ENCODE peak calls at places on chromosome 4, in eight cellular contexts. One of them, this sample, is unnamed.

GRCh38 chr4:3489451-3489962 is 26.4 kb downstream of the DOK7 start:
- DNase-seq in endothelial cell: no peak
- DNase-seq in activated CD4-positive, CD25-positive, alpha-beta regulatory T cell treated with anti-CD3 and anti-CD28 coated beads, Interleukin-2, amount 50 U/mL, for 72 hours: no peak
- DNase-seq in heart left ventricle: no peak
- DNase-seq in left cardiac atrium: no peak
- DNase-seq in activated naive CD8-positive, alpha-beta T cell treated with anti-CD3 and anti-CD28 coated beads, Interleukin-2, amount 50 U/mL, for 16 hours: no peak
- DNase-seq in AG10803: no peak
- DNase-seq in naive thymus-derived CD8-positive, alpha-beta T cell: no peak
- DNase-seq in this sample: no peak

GRCh38 chr4:175951794-175952193 is 113.8 kb upstream of the WDR17 start:
- DNase-seq in endothelial cell: no peak
- DNase-seq in activated CD4-positive, CD25-positive, alpha-beta regulatory T cell treated with anti-CD3 and anti-CD28 coated beads, Interleukin-2, amount 50 U/mL, for 72 hours: no peak
- DNase-seq in heart left ventricle: no peak
- DNase-seq in left cardiac atrium: no peak
- DNase-seq in activated naive CD8-positive, alpha-beta T cell treated with anti-CD3 and anti-CD28 coated beads, Interleukin-2, amount 50 U/mL, for 16 hours: no peak
- DNase-seq in AG10803: no peak
- DNase-seq in naive thymus-derived CD8-positive, alpha-beta T cell: no peak
- DNase-seq in this sample: peak

GRCh38 chr4:14787894-14788293 is 214.4 kb upstream of the CPEB2 start:
- DNase-seq in endothelial cell: no peak
- DNase-seq in activated CD4-positive, CD25-positive, alpha-beta regulatory T cell treated with anti-CD3 and anti-CD28 coated beads, Interleukin-2, amount 50 U/mL, for 72 hours: no peak
- DNase-seq in heart left ventricle: no peak
- DNase-seq in left cardiac atrium: no peak
- DNase-seq in activated naive CD8-positive, alpha-beta T cell treated with anti-CD3 and anti-CD28 coated beads, Interleukin-2, amount 50 U/mL, for 16 hours: no peak
- DNase-seq in AG10803: peak
- DNase-seq in naive thymus-derived CD8-positive, alpha-beta T cell: no peak
- DNase-seq in this sample: no peak

GRCh38 chr4:146959692-146960091 is 14.0 kb upstream of the TTC29 start:
- DNase-seq in endothelial cell: no peak
- DNase-seq in activated CD4-positive, CD25-positive, alpha-beta regulatory T cell treated with anti-CD3 and anti-CD28 coated beads, Interleukin-2, amount 50 U/mL, for 72 hours: no peak
- DNase-seq in heart left ventricle: no peak
- DNase-seq in left cardiac atrium: no peak
- DNase-seq in activated naive CD8-positive, alpha-beta T cell treated with anti-CD3 and anti-CD28 coated beads, Interleukin-2, amount 50 U/mL, for 16 hours: no peak
- DNase-seq in AG10803: no peak
- DNase-seq in naive thymus-derived CD8-positive, alpha-beta T cell: no peak
- DNase-seq in this sample: peak

GRCh38 chr4:147194604-147195003 is 248.9 kb upstream of the TTC29 start:
- DNase-seq in endothelial cell: no peak
- DNase-seq in activated CD4-positive, CD25-positive, alpha-beta regulatory T cell treated with anti-CD3 and anti-CD28 coated beads, Interleukin-2, amount 50 U/mL, for 72 hours: no peak
- DNase-seq in heart left ventricle: no peak
- DNase-seq in left cardiac atrium: no peak
- DNase-seq in activated naive CD8-positive, alpha-beta T cell treated with anti-CD3 and anti-CD28 coated beads, Interleukin-2, amount 50 U/mL, for 16 hours: no peak
- DNase-seq in AG10803: no peak
- DNase-seq in naive thymus-derived CD8-positive, alpha-beta T cell: no peak
- DNase-seq in this sample: no peak

GRCh38 chr4:11769425-11769824 is 340.7 kb upstream of the HS3ST1 start:
- DNase-seq in endothelial cell: no peak
- DNase-seq in activated CD4-positive, CD25-positive, alpha-beta regulatory T cell treated with anti-CD3 and anti-CD28 coated beads, Interleukin-2, amount 50 U/mL, for 72 hours: no peak
- DNase-seq in heart left ventricle: peak
- DNase-seq in left cardiac atrium: peak
- DNase-seq in activated naive CD8-positive, alpha-beta T cell treated with anti-CD3 and anti-CD28 coated beads, Interleukin-2, amount 50 U/mL, for 16 hours: no peak
- DNase-seq in AG10803: no peak
- DNase-seq in naive thymus-derived CD8-positive, alpha-beta T cell: no peak
- DNase-seq in this sample: no peak

GRCh38 chr4:7289619-7290018 is 97.3 kb downstream of the SORCS2 start:
- DNase-seq in endothelial cell: no peak
- DNase-seq in activated CD4-positive, CD25-positive, alpha-beta regulatory T cell treated with anti-CD3 and anti-CD28 coated beads, Interleukin-2, amount 50 U/mL, for 72 hours: no peak
- DNase-seq in heart left ventricle: no peak
- DNase-seq in left cardiac atrium: no peak
- DNase-seq in activated naive CD8-positive, alpha-beta T cell treated with anti-CD3 and anti-CD28 coated beads, Interleukin-2, amount 50 U/mL, for 16 hours: no peak
- DNase-seq in AG10803: no peak
- DNase-seq in naive thymus-derived CD8-positive, alpha-beta T cell: no peak
- DNase-seq in this sample: no peak

GRCh38 chr4:12852338-12853307 is 631.5 kb downstream of the RAB28 start:
- DNase-seq in endothelial cell: peak
- DNase-seq in activated CD4-positive, CD25-positive, alpha-beta regulatory T cell treated with anti-CD3 and anti-CD28 coated beads, Interleukin-2, amount 50 U/mL, for 72 hours: no peak
- DNase-seq in heart left ventricle: no peak
- DNase-seq in left cardiac atrium: no peak
- DNase-seq in activated naive CD8-positive, alpha-beta T cell treated with anti-CD3 and anti-CD28 coated beads, Interleukin-2, amount 50 U/mL, for 16 hours: no peak
- DNase-seq in AG10803: peak
- DNase-seq in naive thymus-derived CD8-positive, alpha-beta T cell: no peak
- DNase-seq in this sample: peak

GRCh38 chr4:30429813-30430466 is 290.2 kb upstream of the PCDH7 start:
- DNase-seq in endothelial cell: no peak
- DNase-seq in activated CD4-positive, CD25-positive, alpha-beta regulatory T cell treated with anti-CD3 and anti-CD28 coated beads, Interleukin-2, amount 50 U/mL, for 72 hours: no peak
- DNase-seq in heart left ventricle: no peak
- DNase-seq in left cardiac atrium: no peak
- DNase-seq in activated naive CD8-positive, alpha-beta T cell treated with anti-CD3 and anti-CD28 coated beads, Interleukin-2, amount 50 U/mL, for 16 hours: no peak
- DNase-seq in AG10803: peak
- DNase-seq in naive thymus-derived CD8-positive, alpha-beta T cell: no peak
- DNase-seq in this sample: peak

GRCh38 chr4:76905521-76905920 is 7.6 kb upstream of the SOWAHB start:
- DNase-seq in endothelial cell: no peak
- DNase-seq in activated CD4-positive, CD25-positive, alpha-beta regulatory T cell treated with anti-CD3 and anti-CD28 coated beads, Interleukin-2, amount 50 U/mL, for 72 hours: no peak
- DNase-seq in heart left ventricle: no peak
- DNase-seq in left cardiac atrium: no peak
- DNase-seq in activated naive CD8-positive, alpha-beta T cell treated with anti-CD3 and anti-CD28 coated beads, Interleukin-2, amount 50 U/mL, for 16 hours: no peak
- DNase-seq in AG10803: peak
- DNase-seq in naive thymus-derived CD8-positive, alpha-beta T cell: no peak
- DNase-seq in this sample: peak

GRCh38 chr4:140098481-140099132 is 55.4 kb downstream of the MAML3 start:
- DNase-seq in endothelial cell: no peak
- DNase-seq in activated CD4-positive, CD25-positive, alpha-beta regulatory T cell treated with anti-CD3 and anti-CD28 coated beads, Interleukin-2, amount 50 U/mL, for 72 hours: no peak
- DNase-seq in heart left ventricle: peak
- DNase-seq in left cardiac atrium: no peak
- DNase-seq in activated naive CD8-positive, alpha-beta T cell treated with anti-CD3 and anti-CD28 coated beads, Interleukin-2, amount 50 U/mL, for 16 hours: no peak
- DNase-seq in AG10803: peak
- DNase-seq in naive thymus-derived CD8-positive, alpha-beta T cell: no peak
- DNase-seq in this sample: peak

GRCh38 chr4:7173821-7174220 is 18.5 kb upstream of the SORCS2 start:
- DNase-seq in endothelial cell: no peak
- DNase-seq in activated CD4-positive, CD25-positive, alpha-beta regulatory T cell treated with anti-CD3 and anti-CD28 coated beads, Interleukin-2, amount 50 U/mL, for 72 hours: no peak
- DNase-seq in heart left ventricle: no peak
- DNase-seq in left cardiac atrium: no peak
- DNase-seq in activated naive CD8-positive, alpha-beta T cell treated with anti-CD3 and anti-CD28 coated beads, Interleukin-2, amount 50 U/mL, for 16 hours: no peak
- DNase-seq in AG10803: no peak
- DNase-seq in naive thymus-derived CD8-positive, alpha-beta T cell: no peak
- DNase-seq in this sample: no peak

GRCh38 chr4:173246719-173247118 is 78.1 kb downstream of the GALNT7 start:
- DNase-seq in endothelial cell: no peak
- DNase-seq in activated CD4-positive, CD25-positive, alpha-beta regulatory T cell treated with anti-CD3 and anti-CD28 coated beads, Interleukin-2, amount 50 U/mL, for 72 hours: no peak
- DNase-seq in heart left ventricle: no peak
- DNase-seq in left cardiac atrium: no peak
- DNase-seq in activated naive CD8-positive, alpha-beta T cell treated with anti-CD3 and anti-CD28 coated beads, Interleukin-2, amount 50 U/mL, for 16 hours: no peak
- DNase-seq in AG10803: no peak
- DNase-seq in naive thymus-derived CD8-positive, alpha-beta T cell: no peak
- DNase-seq in this sample: no peak

GRCh38 chr4:82560853-82561744 is 689 bp downstream of the TMEM150C start:
- DNase-seq in endothelial cell: peak
- DNase-seq in activated CD4-positive, CD25-positive, alpha-beta regulatory T cell treated with anti-CD3 and anti-CD28 coated beads, Interleukin-2, amount 50 U/mL, for 72 hours: no peak
- DNase-seq in heart left ventricle: no peak
- DNase-seq in left cardiac atrium: no peak
- DNase-seq in activated naive CD8-positive, alpha-beta T cell treated with anti-CD3 and anti-CD28 coated beads, Interleukin-2, amount 50 U/mL, for 16 hours: no peak
- DNase-seq in AG10803: no peak
- DNase-seq in naive thymus-derived CD8-positive, alpha-beta T cell: no peak
- DNase-seq in this sample: no peak

GRCh38 chr4:11423465-11423864 is 5.2 kb downstream of the HS3ST1 start:
- DNase-seq in endothelial cell: no peak
- DNase-seq in activated CD4-positive, CD25-positive, alpha-beta regulatory T cell treated with anti-CD3 and anti-CD28 coated beads, Interleukin-2, amount 50 U/mL, for 72 hours: no peak
- DNase-seq in heart left ventricle: no peak
- DNase-seq in left cardiac atrium: no peak
- DNase-seq in activated naive CD8-positive, alpha-beta T cell treated with anti-CD3 and anti-CD28 coated beads, Interleukin-2, amount 50 U/mL, for 16 hours: no peak
- DNase-seq in AG10803: no peak
- DNase-seq in naive thymus-derived CD8-positive, alpha-beta T cell: no peak
- DNase-seq in this sample: no peak

GRCh38 chr4:92885632-92886031 is 581.9 kb downstream of the GRID2 start:
- DNase-seq in endothelial cell: no peak
- DNase-seq in activated CD4-positive, CD25-positive, alpha-beta regulatory T cell treated with anti-CD3 and anti-CD28 coated beads, Interleukin-2, amount 50 U/mL, for 72 hours: no peak
- DNase-seq in heart left ventricle: no peak
- DNase-seq in left cardiac atrium: no peak
- DNase-seq in activated naive CD8-positive, alpha-beta T cell treated with anti-CD3 and anti-CD28 coated beads, Interleukin-2, amount 50 U/mL, for 16 hours: no peak
- DNase-seq in AG10803: no peak
- DNase-seq in naive thymus-derived CD8-positive, alpha-beta T cell: no peak
- DNase-seq in this sample: no peak

GRCh38 chr4:145299380-145300076 is 119.1 kb upstream of the OTUD4 start:
- DNase-seq in endothelial cell: no peak
- DNase-seq in activated CD4-positive, CD25-positive, alpha-beta regulatory T cell treated with anti-CD3 and anti-CD28 coated beads, Interleukin-2, amount 50 U/mL, for 72 hours: peak
- DNase-seq in heart left ventricle: no peak
- DNase-seq in left cardiac atrium: no peak
- DNase-seq in activated naive CD8-positive, alpha-beta T cell treated with anti-CD3 and anti-CD28 coated beads, Interleukin-2, amount 50 U/mL, for 16 hours: peak
- DNase-seq in AG10803: peak
- DNase-seq in naive thymus-derived CD8-positive, alpha-beta T cell: peak
- DNase-seq in this sample: peak

GRCh38 chr4:124939908-124940307 is 227.4 kb upstream of the ANKRD50 start:
- DNase-seq in endothelial cell: no peak
- DNase-seq in activated CD4-positive, CD25-positive, alpha-beta regulatory T cell treated with anti-CD3 and anti-CD28 coated beads, Interleukin-2, amount 50 U/mL, for 72 hours: no peak
- DNase-seq in heart left ventricle: no peak
- DNase-seq in left cardiac atrium: no peak
- DNase-seq in activated naive CD8-positive, alpha-beta T cell treated with anti-CD3 and anti-CD28 coated beads, Interleukin-2, amount 50 U/mL, for 16 hours: no peak
- DNase-seq in AG10803: no peak
- DNase-seq in naive thymus-derived CD8-positive, alpha-beta T cell: no peak
- DNase-seq in this sample: no peak

GRCh38 chr4:8662776-8663175 is 70.2 kb downstream of the CPZ start:
- DNase-seq in endothelial cell: no peak
- DNase-seq in activated CD4-positive, CD25-positive, alpha-beta regulatory T cell treated with anti-CD3 and anti-CD28 coated beads, Interleukin-2, amount 50 U/mL, for 72 hours: no peak
- DNase-seq in heart left ventricle: no peak
- DNase-seq in left cardiac atrium: no peak
- DNase-seq in activated naive CD8-positive, alpha-beta T cell treated with anti-CD3 and anti-CD28 coated beads, Interleukin-2, amount 50 U/mL, for 16 hours: no peak
- DNase-seq in AG10803: no peak
- DNase-seq in naive thymus-derived CD8-positive, alpha-beta T cell: no peak
- DNase-seq in this sample: no peak

GRCh38 chr4:47413515-47413914 is 50.0 kb downstream of the COMMD8 start:
- DNase-seq in endothelial cell: no peak
- DNase-seq in activated CD4-positive, CD25-positive, alpha-beta regulatory T cell treated with anti-CD3 and anti-CD28 coated beads, Interleukin-2, amount 50 U/mL, for 72 hours: no peak
- DNase-seq in heart left ventricle: no peak
- DNase-seq in left cardiac atrium: no peak
- DNase-seq in activated naive CD8-positive, alpha-beta T cell treated with anti-CD3 and anti-CD28 coated beads, Interleukin-2, amount 50 U/mL, for 16 hours: no peak
- DNase-seq in AG10803: no peak
- DNase-seq in naive thymus-derived CD8-positive, alpha-beta T cell: no peak
- DNase-seq in this sample: no peak

GRCh38 chr4:79455216-79455615 is 47.2 kb upstream of the GK2 start:
- DNase-seq in endothelial cell: no peak
- DNase-seq in activated CD4-positive, CD25-positive, alpha-beta regulatory T cell treated with anti-CD3 and anti-CD28 coated beads, Interleukin-2, amount 50 U/mL, for 72 hours: no peak
- DNase-seq in heart left ventricle: no peak
- DNase-seq in left cardiac atrium: no peak
- DNase-seq in activated naive CD8-positive, alpha-beta T cell treated with anti-CD3 and anti-CD28 coated beads, Interleukin-2, amount 50 U/mL, for 16 hours: no peak
- DNase-seq in AG10803: no peak
- DNase-seq in naive thymus-derived CD8-positive, alpha-beta T cell: no peak
- DNase-seq in this sample: no peak

GRCh38 chr4:57676394-57676793 is 566.2 kb upstream of the IGFBP7 start:
- DNase-seq in endothelial cell: no peak
- DNase-seq in activated CD4-positive, CD25-positive, alpha-beta regulatory T cell treated with anti-CD3 and anti-CD28 coated beads, Interleukin-2, amount 50 U/mL, for 72 hours: no peak
- DNase-seq in heart left ventricle: no peak
- DNase-seq in left cardiac atrium: no peak
- DNase-seq in activated naive CD8-positive, alpha-beta T cell treated with anti-CD3 and anti-CD28 coated beads, Interleukin-2, amount 50 U/mL, for 16 hours: no peak
- DNase-seq in AG10803: no peak
- DNase-seq in naive thymus-derived CD8-positive, alpha-beta T cell: no peak
- DNase-seq in this sample: no peak

GRCh38 chr4:6627832-6628231 is 12.7 kb upstream of the MRFAP1 start:
- DNase-seq in endothelial cell: no peak
- DNase-seq in activated CD4-positive, CD25-positive, alpha-beta regulatory T cell treated with anti-CD3 and anti-CD28 coated beads, Interleukin-2, amount 50 U/mL, for 72 hours: no peak
- DNase-seq in heart left ventricle: no peak
- DNase-seq in left cardiac atrium: no peak
- DNase-seq in activated naive CD8-positive, alpha-beta T cell treated with anti-CD3 and anti-CD28 coated beads, Interleukin-2, amount 50 U/mL, for 16 hours: no peak
- DNase-seq in AG10803: no peak
- DNase-seq in naive thymus-derived CD8-positive, alpha-beta T cell: no peak
- DNase-seq in this sample: no peak

GRCh38 chr4:110347805-110348204 is 128.2 kb upstream of the ENPEP start:
- DNase-seq in endothelial cell: no peak
- DNase-seq in activated CD4-positive, CD25-positive, alpha-beta regulatory T cell treated with anti-CD3 and anti-CD28 coated beads, Interleukin-2, amount 50 U/mL, for 72 hours: no peak
- DNase-seq in heart left ventricle: no peak
- DNase-seq in left cardiac atrium: no peak
- DNase-seq in activated naive CD8-positive, alpha-beta T cell treated with anti-CD3 and anti-CD28 coated beads, Interleukin-2, amount 50 U/mL, for 16 hours: no peak
- DNase-seq in AG10803: no peak
- DNase-seq in naive thymus-derived CD8-positive, alpha-beta T cell: no peak
- DNase-seq in this sample: no peak

GRCh38 chr4:77193511-77194236 is 36.7 kb downstream of the CCNG2 start:
- DNase-seq in endothelial cell: no peak
- DNase-seq in activated CD4-positive, CD25-positive, alpha-beta regulatory T cell treated with anti-CD3 and anti-CD28 coated beads, Interleukin-2, amount 50 U/mL, for 72 hours: peak
- DNase-seq in heart left ventricle: peak
- DNase-seq in left cardiac atrium: peak
- DNase-seq in activated naive CD8-positive, alpha-beta T cell treated with anti-CD3 and anti-CD28 coated beads, Interleukin-2, amount 50 U/mL, for 16 hours: peak
- DNase-seq in AG10803: no peak
- DNase-seq in naive thymus-derived CD8-positive, alpha-beta T cell: peak
- DNase-seq in this sample: no peak

GRCh38 chr4:85946821-85947220 is 413.0 kb downstream of the MAPK10 start:
- DNase-seq in endothelial cell: no peak
- DNase-seq in activated CD4-positive, CD25-positive, alpha-beta regulatory T cell treated with anti-CD3 and anti-CD28 coated beads, Interleukin-2, amount 50 U/mL, for 72 hours: no peak
- DNase-seq in heart left ventricle: no peak
- DNase-seq in left cardiac atrium: no peak
- DNase-seq in activated naive CD8-positive, alpha-beta T cell treated with anti-CD3 and anti-CD28 coated beads, Interleukin-2, amount 50 U/mL, for 16 hours: no peak
- DNase-seq in AG10803: no peak
- DNase-seq in naive thymus-derived CD8-positive, alpha-beta T cell: no peak
- DNase-seq in this sample: no peak

GRCh38 chr4:3145251-3145908 is 70.9 kb downstream of the HTT start:
- DNase-seq in endothelial cell: no peak
- DNase-seq in activated CD4-positive, CD25-positive, alpha-beta regulatory T cell treated with anti-CD3 and anti-CD28 coated beads, Interleukin-2, amount 50 U/mL, for 72 hours: no peak
- DNase-seq in heart left ventricle: no peak
- DNase-seq in left cardiac atrium: no peak
- DNase-seq in activated naive CD8-positive, alpha-beta T cell treated with anti-CD3 and anti-CD28 coated beads, Interleukin-2, amount 50 U/mL, for 16 hours: no peak
- DNase-seq in AG10803: peak
- DNase-seq in naive thymus-derived CD8-positive, alpha-beta T cell: no peak
- DNase-seq in this sample: peak

GRCh38 chr4:130393246-130394041 is 1297.5 kb downstream of the C4orf33 start:
- DNase-seq in endothelial cell: no peak
- DNase-seq in activated CD4-positive, CD25-positive, alpha-beta regulatory T cell treated with anti-CD3 and anti-CD28 coated beads, Interleukin-2, amount 50 U/mL, for 72 hours: no peak
- DNase-seq in heart left ventricle: no peak
- DNase-seq in left cardiac atrium: no peak
- DNase-seq in activated naive CD8-positive, alpha-beta T cell treated with anti-CD3 and anti-CD28 coated beads, Interleukin-2, amount 50 U/mL, for 16 hours: no peak
- DNase-seq in AG10803: peak
- DNase-seq in naive thymus-derived CD8-positive, alpha-beta T cell: no peak
- DNase-seq in this sample: peak

GRCh38 chr4:65665951-65666523 is 4.3 kb downstream of the EPHA5 start:
- DNase-seq in endothelial cell: no peak
- DNase-seq in activated CD4-positive, CD25-positive, alpha-beta regulatory T cell treated with anti-CD3 and anti-CD28 coated beads, Interleukin-2, amount 50 U/mL, for 72 hours: no peak
- DNase-seq in heart left ventricle: no peak
- DNase-seq in left cardiac atrium: no peak
- DNase-seq in activated naive CD8-positive, alpha-beta T cell treated with anti-CD3 and anti-CD28 coated beads, Interleukin-2, amount 50 U/mL, for 16 hours: no peak
- DNase-seq in AG10803: no peak
- DNase-seq in naive thymus-derived CD8-positive, alpha-beta T cell: no peak
- DNase-seq in this sample: peak

GRCh38 chr4:108155373-108155772 is 13.4 kb downstream of the LEF1 start:
- DNase-seq in endothelial cell: no peak
- DNase-seq in activated CD4-positive, CD25-positive, alpha-beta regulatory T cell treated with anti-CD3 and anti-CD28 coated beads, Interleukin-2, amount 50 U/mL, for 72 hours: no peak
- DNase-seq in heart left ventricle: no peak
- DNase-seq in left cardiac atrium: no peak
- DNase-seq in activated naive CD8-positive, alpha-beta T cell treated with anti-CD3 and anti-CD28 coated beads, Interleukin-2, amount 50 U/mL, for 16 hours: no peak
- DNase-seq in AG10803: no peak
- DNase-seq in naive thymus-derived CD8-positive, alpha-beta T cell: no peak
- DNase-seq in this sample: peak

GRCh38 chr4:56132835-56133234 is 184.1 kb downstream of the CEP135 start:
- DNase-seq in endothelial cell: no peak
- DNase-seq in activated CD4-positive, CD25-positive, alpha-beta regulatory T cell treated with anti-CD3 and anti-CD28 coated beads, Interleukin-2, amount 50 U/mL, for 72 hours: no peak
- DNase-seq in heart left ventricle: no peak
- DNase-seq in left cardiac atrium: no peak
- DNase-seq in activated naive CD8-positive, alpha-beta T cell treated with anti-CD3 and anti-CD28 coated beads, Interleukin-2, amount 50 U/mL, for 16 hours: no peak
- DNase-seq in AG10803: no peak
- DNase-seq in naive thymus-derived CD8-positive, alpha-beta T cell: no peak
- DNase-seq in this sample: no peak

GRCh38 chr4:65552071-65552470 is 118.2 kb downstream of the EPHA5 start:
- DNase-seq in endothelial cell: no peak
- DNase-seq in activated CD4-positive, CD25-positive, alpha-beta regulatory T cell treated with anti-CD3 and anti-CD28 coated beads, Interleukin-2, amount 50 U/mL, for 72 hours: no peak
- DNase-seq in heart left ventricle: no peak
- DNase-seq in left cardiac atrium: no peak
- DNase-seq in activated naive CD8-positive, alpha-beta T cell treated with anti-CD3 and anti-CD28 coated beads, Interleukin-2, amount 50 U/mL, for 16 hours: no peak
- DNase-seq in AG10803: no peak
- DNase-seq in naive thymus-derived CD8-positive, alpha-beta T cell: no peak
- DNase-seq in this sample: no peak

GRCh38 chr4:151174784-151175183 is 75.4 kb downstream of the RPS3A start:
- DNase-seq in endothelial cell: no peak
- DNase-seq in activated CD4-positive, CD25-positive, alpha-beta regulatory T cell treated with anti-CD3 and anti-CD28 coated beads, Interleukin-2, amount 50 U/mL, for 72 hours: no peak
- DNase-seq in heart left ventricle: no peak
- DNase-seq in left cardiac atrium: no peak
- DNase-seq in activated naive CD8-positive, alpha-beta T cell treated with anti-CD3 and anti-CD28 coated beads, Interleukin-2, amount 50 U/mL, for 16 hours: no peak
- DNase-seq in AG10803: no peak
- DNase-seq in naive thymus-derived CD8-positive, alpha-beta T cell: no peak
- DNase-seq in this sample: no peak

GRCh38 chr4:90357117-90357710 is 230.0 kb downstream of the CCSER1 start:
- DNase-seq in endothelial cell: no peak
- DNase-seq in activated CD4-positive, CD25-positive, alpha-beta regulatory T cell treated with anti-CD3 and anti-CD28 coated beads, Interleukin-2, amount 50 U/mL, for 72 hours: no peak
- DNase-seq in heart left ventricle: no peak
- DNase-seq in left cardiac atrium: no peak
- DNase-seq in activated naive CD8-positive, alpha-beta T cell treated with anti-CD3 and anti-CD28 coated beads, Interleukin-2, amount 50 U/mL, for 16 hours: no peak
- DNase-seq in AG10803: peak
- DNase-seq in naive thymus-derived CD8-positive, alpha-beta T cell: no peak
- DNase-seq in this sample: peak